ENCODE peak calls at places on chromosome 21, in ten cellular contexts. A is cardiac muscle cell; H is ovary; J is endodermal cell; K is lower lobe of right lung; F is CD8-positive, alpha-beta T cell; T is OCI-LY7; X is breast epithelium; W is fibroblast of mammary gland; G is brain microvascular endothelial cell. Y is an unnamed sample.

GRCh38 chr21:14303731-14304488 is 79.0 kb downstream of the HSPA13 start:
- DNase-seq in G (no peak), A (no peak), F (no peak), K (no peak), H (no peak), T (no peak), W (no peak), X (no peak), J (no peak), Y (no peak)

GRCh38 chr21:43311303-43311817 is 115.6 kb downstream of the SIK1 start:
- DNase-seq in A (no peak), T (peak; percentile 60), X (no peak), F (no peak), W (no peak), H (no peak), J (no peak), K (peak; percentile 37), G (no peak), Y (no peak)

GRCh38 chr21:35989185-35989735 is 71.1 kb downstream of the SETD4 start:
- DNase-seq in F (no peak), H (no peak), J (no peak), T (no peak), W (peak; percentile 64), A (no peak), K (peak; percentile 64), G (no peak), X (no peak), Y (no peak)

GRCh38 chr21:18743523-18743922 is 339.9 kb upstream of the TMPRSS15 start:
- DNase-seq in F (no peak), K (no peak), H (no peak), A (no peak), J (no peak), G (no peak), T (no peak), W (no peak), X (no peak), Y (no peak)

GRCh38 chr21:17554619-17555472 is 42.0 kb downstream of the CXADR start:
- DNase-seq in G (no peak), T (peak; percentile 20), J (no peak), F (no peak), H (no peak), X (no peak), K (no peak), A (peak; percentile 42), W (peak; percentile 35), Y (no peak)

GRCh38 chr21:33230518-33231324 is 983 bp downstream of the IFNAR2 start:
- DNase-seq in T (peak; percentile 83), H (no peak), K (peak; percentile 63), X (no peak), J (peak; percentile 86), A (peak; percentile 49), G (peak; percentile 54), F (peak; percentile 23), W (peak; percentile 54), Y (peak; percentile 65)

GRCh38 chr21:27021046-27021445 is 54.2 kb upstream of the ADAMTS5 start:
- DNase-seq in J (no peak), H (no peak), F (no peak), W (no peak), X (no peak), T (no peak), K (no peak), A (no peak), G (no peak), Y (no peak)

GRCh38 chr21:42093991-42094417 is 22.9 kb downstream of the UMODL1 start:
- DNase-seq in G (peak; percentile 90), F (no peak), J (no peak), K (no peak), A (no peak), X (no peak), H (no peak), W (peak; percentile 88), T (no peak), Y (no peak)

GRCh38 chr21:10273196-10273595 is 248.2 kb upstream of the TPTE start:
- DNase-seq in F (no peak), G (no peak), T (no peak), H (no peak), W (no peak), J (no peak), K (no peak), X (no peak), A (no peak), Y (no peak)

GRCh38 chr21:31731112-31731801 is 661 bp downstream of the SCAF4 start:
- DNase-seq in F (peak; percentile 34), X (peak; percentile 57), A (peak; percentile 64), G (no peak), K (peak; percentile 69), H (peak; percentile 66), W (peak; percentile 34), J (peak; percentile 81), T (peak; percentile 71), Y (peak; percentile 64)

GRCh38 chr21:37366488-37367300 is at the start of gene DYRK1A:
- DNase-seq in A (peak; percentile 99), F (peak; percentile 98), H (peak; percentile 99), K (peak; percentile 97), X (peak; percentile 97), G (peak; percentile 97), T (peak; percentile 98), W (peak; percentile 99), J (peak; percentile 99), Y (peak; percentile 98)
- TF ChIP-seq CTCF in A (no peak), F (no peak), H (no peak), K (no peak), X (no peak), G (no peak), T (no peak), W (no peak), J (no peak), Y (no peak)

GRCh38 chr21:45901061-45901690 is 80.4 kb upstream of the COL6A1 start:
- DNase-seq in G (no peak), T (no peak), W (no peak), F (no peak), A (no peak), J (no peak), H (no peak), X (no peak), K (peak; percentile 30), Y (no peak)

GRCh38 chr21:45898028-45898350 is 83.6 kb upstream of the COL6A1 start:
- DNase-seq in F (no peak), G (no peak), X (no peak), J (no peak), T (no peak), A (no peak), K (no peak), W (no peak), H (no peak), Y (no peak)

GRCh38 chr21:45898781-45899180 is 82.8 kb upstream of the COL6A1 start:
- DNase-seq in A (no peak), H (no peak), K (peak; percentile 28), T (no peak), F (no peak), X (no peak), G (no peak), J (no peak), W (no peak), Y (no peak)

GRCh38 chr21:45900034-45900868 is 81.3 kb upstream of the COL6A1 start:
- DNase-seq in T (no peak), K (peak; percentile 30), F (no peak), A (no peak), X (no peak), W (no peak), H (no peak), J (no peak), G (no peak), Y (no peak)

DNA sequence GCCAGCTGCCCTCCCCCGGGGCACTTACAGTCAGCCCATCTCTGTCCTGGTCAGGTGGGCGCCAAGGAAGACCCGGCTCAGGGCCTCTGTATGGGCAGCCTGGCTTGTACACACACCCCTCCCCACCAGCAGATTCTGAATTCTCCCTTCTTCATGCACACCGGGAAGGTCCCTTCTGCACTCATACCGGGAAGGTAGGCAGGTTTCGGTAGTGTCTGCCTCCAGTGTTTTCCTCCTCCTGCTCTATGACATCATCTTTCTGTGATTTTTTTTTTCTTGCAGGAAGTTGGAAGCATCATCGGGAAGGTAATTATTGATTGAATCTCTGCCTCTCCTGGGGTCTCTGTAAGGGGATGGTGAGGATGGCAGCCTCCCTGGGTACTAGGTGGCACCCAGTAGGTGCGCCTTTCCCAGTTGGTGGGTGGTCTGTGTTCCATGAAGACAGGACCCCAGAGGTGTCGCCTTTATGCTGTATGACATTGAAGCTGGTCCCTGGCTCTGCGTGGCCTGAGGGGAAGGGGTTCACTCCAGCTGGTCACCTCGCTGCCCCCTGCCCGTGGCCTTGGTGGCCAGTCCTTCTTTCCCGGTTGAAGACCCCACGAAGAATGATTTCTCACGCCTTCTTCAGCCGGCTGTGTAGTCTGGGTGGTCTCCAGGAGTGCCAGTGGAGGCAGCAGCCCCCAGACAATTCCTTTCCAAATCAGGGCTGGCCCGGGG is 82.1 kb upstream of the COL6A1 start:
- DNase-seq in T (no peak), G (no peak), W (no peak), H (no peak), K (peak; percentile 33), F (no peak), X (no peak), J (no peak), A (no peak), Y (no peak)
- TF ChIP-seq CTCF in T (no peak), G (no peak), W (no peak), H (no peak), K (no peak), F (no peak), X (no peak), J (no peak), A (no peak), Y (no peak)

GRCh38 chr21:39860600-39860999 is 6.6 kb upstream of the PCP4 start:
- DNase-seq in X (no peak), G (no peak), T (no peak), A (no peak), W (no peak), F (no peak), K (no peak), H (no peak), J (no peak), Y (no peak)
- TF ChIP-seq CTCF in X (no peak), G (no peak), T (no peak), A (no peak), W (no peak), F (no peak), K (no peak), H (no peak), J (no peak), Y (no peak)

DNA sequence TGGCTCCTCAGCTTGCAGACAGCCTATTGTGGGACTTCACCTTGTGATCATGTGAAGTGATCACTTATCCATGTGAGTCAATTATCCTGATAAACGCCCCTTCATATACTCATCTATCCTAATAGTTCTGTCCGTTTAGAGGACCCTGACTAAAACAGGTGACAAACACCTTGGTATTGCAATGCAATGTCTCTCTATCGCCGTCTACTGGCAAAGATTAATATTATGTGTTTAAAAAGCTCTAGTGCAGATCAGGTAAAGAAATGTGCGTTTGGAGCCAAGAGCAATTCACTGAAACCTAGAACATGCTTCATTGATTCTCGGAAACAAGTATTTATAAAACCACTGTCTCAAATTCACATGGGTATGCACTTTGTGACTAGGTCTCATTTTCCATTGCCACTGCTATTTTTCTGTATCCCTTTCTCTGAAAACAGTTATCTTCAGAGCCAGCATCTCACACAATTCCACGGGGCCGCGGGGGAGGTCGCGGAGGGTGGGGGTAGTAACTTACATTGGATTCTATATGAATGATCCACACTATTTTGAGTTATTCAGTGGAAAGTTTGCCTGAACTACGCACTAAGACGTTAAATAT is 554.6 kb upstream of the NCAM2 start:
- DNase-seq in F (no peak), W (no peak), H (no peak), A (peak; percentile 58), X (no peak), G (no peak), T (peak; percentile 20), J (peak; percentile 47), K (no peak), Y (peak; percentile 10)
- TF ChIP-seq CTCF in F (no peak), W (peak; percentile 31), H (no peak), A (no peak), X (no peak), G (peak; percentile 37), T (peak; percentile 71), J (peak; percentile 91), K (peak; percentile 36), Y (peak; percentile 92)

GRCh38 chr21:37642493-37642892 is 273.8 kb downstream of the KCNJ6 start:
- DNase-seq in X (no peak), J (peak; percentile 81), F (peak; percentile 3), H (no peak), K (no peak), A (peak; percentile 47), T (peak; percentile 55), W (no peak), G (no peak), Y (no peak)
- TF ChIP-seq CTCF in X (no peak), J (peak; percentile 84), F (peak; percentile 22), H (no peak), K (peak; percentile 27), A (no peak), T (peak; percentile 76), W (no peak), G (peak; percentile 11), Y (peak; percentile 32)

Y was measured in nephron progenitor cell.